ENCODE peak calls at places on chromosomes 12 and 14, in seven cellular contexts. One of them, this sample, is unnamed.

GRCh38 chr12:68402422-68402821 is 70.3 kb upstream of the MDM1 start:
- DNase-seq in astrocyte of the spinal cord: no peak
- DNase-seq in breast epithelium: no peak
- DNase-seq in OCI-LY7: no peak
- DNase-seq in sigmoid colon: no peak
- DNase-seq in Peyer's patch: no peak
- DNase-seq in neural crest cell: no peak
- DNase-seq in this sample: no peak

GRCh38 chr14:78188882-78189281 is 18.7 kb downstream of the NRXN3 start:
- DNase-seq in OCI-LY7: no peak
- DNase-seq in sigmoid colon: no peak
- DNase-seq in neural crest cell: no peak
- DNase-seq in breast epithelium: no peak
- DNase-seq in Peyer's patch: no peak
- DNase-seq in astrocyte of the spinal cord: no peak
- DNase-seq in this sample: no peak

GRCh38 chr14:53596845-53597525 is 359.6 kb downstream of the BMP4 start:
- DNase-seq in sigmoid colon: no peak
- DNase-seq in neural crest cell: no peak
- DNase-seq in Peyer's patch: no peak
- DNase-seq in OCI-LY7: no peak
- DNase-seq in breast epithelium: no peak
- DNase-seq in astrocyte of the spinal cord: peak; percentile 18
- DNase-seq in this sample: no peak

GRCh38 chr14:97634786-97635185 is 837.6 kb downstream of the VRK1 start:
- DNase-seq in OCI-LY7: no peak
- DNase-seq in sigmoid colon: no peak
- DNase-seq in Peyer's patch: no peak
- DNase-seq in astrocyte of the spinal cord: no peak
- DNase-seq in neural crest cell: no peak
- DNase-seq in breast epithelium: no peak
- DNase-seq in this sample: no peak

GRCh38 chr12:82474798-82475184 is 116.5 kb downstream of the METTL25 start:
- DNase-seq in neural crest cell: no peak
- DNase-seq in breast epithelium: no peak
- DNase-seq in astrocyte of the spinal cord: peak; percentile 46
- DNase-seq in sigmoid colon: no peak
- DNase-seq in Peyer's patch: no peak
- DNase-seq in OCI-LY7: no peak
- DNase-seq in this sample: no peak

GRCh38 chr14:99436247-99437180 is 44.1 kb downstream of the SETD3 start:
- DNase-seq in breast epithelium: no peak
- DNase-seq in astrocyte of the spinal cord: peak; percentile 28
- DNase-seq in neural crest cell: no peak
- DNase-seq in sigmoid colon: no peak
- DNase-seq in Peyer's patch: no peak
- DNase-seq in OCI-LY7: no peak
- DNase-seq in this sample: no peak

GRCh38 chr12:54653025-54653424 is 4.9 kb upstream of the DCD start:
- DNase-seq in astrocyte of the spinal cord: no peak
- DNase-seq in Peyer's patch: no peak
- DNase-seq in sigmoid colon: no peak
- DNase-seq in breast epithelium: no peak
- DNase-seq in neural crest cell: no peak
- DNase-seq in OCI-LY7: no peak
- DNase-seq in this sample: no peak

GRCh38 chr12:119803391-119803791 is 73.7 kb downstream of the CIT start:
- DNase-seq in Peyer's patch: no peak
- DNase-seq in sigmoid colon: no peak
- DNase-seq in neural crest cell: peak; percentile 30
- DNase-seq in breast epithelium: no peak
- DNase-seq in OCI-LY7: no peak
- DNase-seq in astrocyte of the spinal cord: peak; percentile 73
- DNase-seq in this sample: no peak

GRCh38 chr12:120674172-120674571 is 12.8 kb upstream of the MLEC start:
- DNase-seq in astrocyte of the spinal cord: no peak
- DNase-seq in neural crest cell: no peak
- DNase-seq in OCI-LY7: peak; percentile 72
- DNase-seq in breast epithelium: no peak
- DNase-seq in sigmoid colon: no peak
- DNase-seq in Peyer's patch: no peak
- DNase-seq in this sample: no peak

GRCh38 chr12:109888179-109889020 is 8.1 kb upstream of the GLTP start:
- DNase-seq in Peyer's patch: no peak
- DNase-seq in astrocyte of the spinal cord: peak; percentile 89
- DNase-seq in OCI-LY7: peak; percentile 69
- DNase-seq in neural crest cell: no peak
- DNase-seq in sigmoid colon: no peak
- DNase-seq in breast epithelium: no peak
- DNase-seq in this sample: peak; percentile 37

GRCh38 chr12:116171549-116171948 is 105.9 kb downstream of the MED13L start:
- DNase-seq in astrocyte of the spinal cord: peak; percentile 50
- DNase-seq in sigmoid colon: no peak
- DNase-seq in neural crest cell: no peak
- DNase-seq in Peyer's patch: no peak
- DNase-seq in breast epithelium: no peak
- DNase-seq in OCI-LY7: no peak
- DNase-seq in this sample: no peak

GRCh38 chr12:32047357-32047828 is 59.3 kb upstream of the BICD1 start:
- DNase-seq in neural crest cell: no peak
- DNase-seq in astrocyte of the spinal cord: no peak
- DNase-seq in sigmoid colon: no peak
- DNase-seq in breast epithelium: no peak
- DNase-seq in Peyer's patch: no peak
- DNase-seq in OCI-LY7: no peak
- DNase-seq in this sample: no peak

GRCh38 chr12:50055831-50056628 is 1.4 kb upstream of the ASIC1 start:
- DNase-seq in OCI-LY7: peak; percentile 71
- DNase-seq in astrocyte of the spinal cord: peak; percentile 60
- DNase-seq in sigmoid colon: no peak
- DNase-seq in Peyer's patch: peak; percentile 71
- DNase-seq in breast epithelium: peak; percentile 26
- DNase-seq in neural crest cell: peak; percentile 41
- DNase-seq in this sample: no peak

GRCh38 chr12:121009744-121010143 is 6.5 kb downstream of the C12orf43 start:
- DNase-seq in astrocyte of the spinal cord: peak; percentile 33
- DNase-seq in sigmoid colon: no peak
- DNase-seq in neural crest cell: peak; percentile 14
- DNase-seq in OCI-LY7: peak; percentile 31
- DNase-seq in Peyer's patch: peak; percentile 82
- DNase-seq in breast epithelium: no peak
- DNase-seq in this sample: no peak

GRCh38 chr12:42607584-42607984 is 18.0 kb upstream of the PRICKLE1 start:
- DNase-seq in astrocyte of the spinal cord: no peak
- DNase-seq in sigmoid colon: no peak
- DNase-seq in breast epithelium: no peak
- DNase-seq in OCI-LY7: no peak
- DNase-seq in neural crest cell: no peak
- DNase-seq in Peyer's patch: no peak
- DNase-seq in this sample: no peak

GRCh38 chr12:69068431-69068830 is 135.5 kb upstream of the CPM start:
- DNase-seq in neural crest cell: no peak
- DNase-seq in breast epithelium: no peak
- DNase-seq in Peyer's patch: peak; percentile 75
- DNase-seq in sigmoid colon: no peak
- DNase-seq in OCI-LY7: no peak
- DNase-seq in astrocyte of the spinal cord: peak; percentile 53
- DNase-seq in this sample: no peak

GRCh38 chr12:90166671-90167070 is 458.0 kb upstream of the ATP2B1 start:
- DNase-seq in OCI-LY7: no peak
- DNase-seq in Peyer's patch: no peak
- DNase-seq in astrocyte of the spinal cord: no peak
- DNase-seq in sigmoid colon: no peak
- DNase-seq in neural crest cell: no peak
- DNase-seq in breast epithelium: no peak
- DNase-seq in this sample: no peak

GRCh38 chr14:95269493-95269892 is 50.2 kb downstream of the CLMN start:
- DNase-seq in breast epithelium: peak; percentile 16
- DNase-seq in astrocyte of the spinal cord: no peak
- DNase-seq in Peyer's patch: peak; percentile 32
- DNase-seq in sigmoid colon: no peak
- DNase-seq in OCI-LY7: no peak
- DNase-seq in neural crest cell: no peak
- DNase-seq in this sample: no peak

GRCh38 chr12:95956557-95957145 is 13.5 kb downstream of the AMDHD1 start:
- DNase-seq in Peyer's patch: no peak
- DNase-seq in sigmoid colon: no peak
- DNase-seq in neural crest cell: no peak
- DNase-seq in astrocyte of the spinal cord: no peak
- DNase-seq in OCI-LY7: no peak
- DNase-seq in breast epithelium: no peak
- DNase-seq in this sample: no peak

GRCh38 chr14:51884086-51884927 is 23.9 kb downstream of the GNG2 start:
- DNase-seq in Peyer's patch: no peak
- DNase-seq in neural crest cell: no peak
- DNase-seq in OCI-LY7: no peak
- DNase-seq in breast epithelium: no peak
- DNase-seq in sigmoid colon: no peak
- DNase-seq in astrocyte of the spinal cord: peak; percentile 72
- DNase-seq in this sample: no peak

GRCh38 chr12:128920468-128920867 is 67.2 kb downstream of the GLT1D1 start:
- DNase-seq in OCI-LY7: no peak
- DNase-seq in neural crest cell: no peak
- DNase-seq in sigmoid colon: no peak
- DNase-seq in Peyer's patch: no peak
- DNase-seq in breast epithelium: peak; percentile 27
- DNase-seq in astrocyte of the spinal cord: no peak
- DNase-seq in this sample: no peak

GRCh38 chr12:7242176-7243101 is 53.0 kb downstream of the PEX5 start:
- DNase-seq in OCI-LY7: no peak
- DNase-seq in breast epithelium: no peak
- DNase-seq in neural crest cell: no peak
- DNase-seq in astrocyte of the spinal cord: no peak
- DNase-seq in Peyer's patch: no peak
- DNase-seq in sigmoid colon: no peak
- DNase-seq in this sample: no peak

GRCh38 chr14:34365309-34365915 is 96.6 kb downstream of the SPTSSA start:
- DNase-seq in breast epithelium: no peak
- DNase-seq in astrocyte of the spinal cord: peak; percentile 54
- DNase-seq in neural crest cell: no peak
- DNase-seq in OCI-LY7: no peak
- DNase-seq in sigmoid colon: no peak
- DNase-seq in Peyer's patch: no peak
- DNase-seq in this sample: no peak

GRCh38 chr12:112352921-112353320 is 29.3 kb downstream of the HECTD4 start:
- DNase-seq in OCI-LY7: no peak
- DNase-seq in neural crest cell: no peak
- DNase-seq in breast epithelium: no peak
- DNase-seq in Peyer's patch: no peak
- DNase-seq in sigmoid colon: no peak
- DNase-seq in astrocyte of the spinal cord: no peak
- DNase-seq in this sample: no peak

GRCh38 chr14:98223106-98223505 is 1048.9 kb downstream of the BCL11B start:
- DNase-seq in breast epithelium: no peak
- DNase-seq in neural crest cell: no peak
- DNase-seq in astrocyte of the spinal cord: no peak
- DNase-seq in Peyer's patch: no peak
- DNase-seq in OCI-LY7: no peak
- DNase-seq in sigmoid colon: no peak
- DNase-seq in this sample: no peak

GRCh38 chr12:126210448-126210847 is 1145.2 kb downstream of the AACS start:
- DNase-seq in neural crest cell: no peak
- DNase-seq in sigmoid colon: no peak
- DNase-seq in Peyer's patch: no peak
- DNase-seq in astrocyte of the spinal cord: no peak
- DNase-seq in OCI-LY7: no peak
- DNase-seq in breast epithelium: no peak
- DNase-seq in this sample: no peak
- TF ChIP-seq CTCF in neural crest cell: no peak
- TF ChIP-seq CTCF in sigmoid colon: no peak
- TF ChIP-seq CTCF in Peyer's patch: no peak
- TF ChIP-seq CTCF in astrocyte of the spinal cord: no peak
- TF ChIP-seq CTCF in OCI-LY7: no peak
- TF ChIP-seq CTCF in breast epithelium: no peak
- TF ChIP-seq CTCF in this sample: no peak

DNA sequence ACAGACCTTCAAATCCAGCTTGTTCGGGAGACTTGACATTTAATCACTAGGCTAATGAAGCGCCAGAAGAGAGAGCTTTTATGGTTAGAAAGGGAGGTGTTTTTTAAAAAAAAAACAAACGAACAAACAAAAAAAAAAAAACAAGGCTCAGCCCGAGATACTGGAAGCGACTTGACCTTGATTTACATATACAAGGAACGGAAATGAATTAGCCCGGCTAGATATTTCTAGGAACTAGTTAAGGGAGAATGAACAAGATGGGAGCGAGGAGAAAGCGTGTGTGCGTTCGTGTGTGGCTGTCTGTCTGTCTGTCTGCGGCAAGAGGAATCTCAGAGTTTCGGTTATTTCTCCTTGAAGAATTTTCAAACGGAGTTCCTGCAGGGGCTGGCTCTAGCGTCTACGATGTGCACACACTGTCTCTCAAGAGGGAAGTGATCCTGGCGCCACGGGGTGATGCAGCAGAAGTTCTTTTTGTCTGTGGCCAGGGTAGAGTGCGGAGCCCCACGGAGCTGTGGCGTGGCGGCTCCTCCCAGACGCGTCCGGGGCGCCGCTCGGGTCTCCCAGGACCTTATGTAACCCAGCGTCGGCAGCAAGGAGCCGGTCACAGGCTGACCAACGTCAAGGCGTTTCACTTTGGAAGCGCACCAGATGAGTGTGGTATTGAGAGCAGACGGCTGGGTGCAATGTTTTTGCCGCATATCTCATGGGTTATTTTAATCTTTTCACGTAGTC is 18.8 kb downstream of the SOCS2 start:
- DNase-seq in breast epithelium: peak; percentile 53
- DNase-seq in sigmoid colon: peak; percentile 94
- DNase-seq in OCI-LY7: peak; percentile 38
- DNase-seq in astrocyte of the spinal cord: peak; percentile 89
- DNase-seq in Peyer's patch: peak; percentile 85
- DNase-seq in neural crest cell: peak; percentile 26
- DNase-seq in this sample: peak; percentile 36
- TF ChIP-seq CTCF in breast epithelium: no peak
- TF ChIP-seq CTCF in sigmoid colon: no peak
- TF ChIP-seq CTCF in OCI-LY7: no peak
- TF ChIP-seq CTCF in astrocyte of the spinal cord: no peak
- TF ChIP-seq CTCF in Peyer's patch: no peak
- TF ChIP-seq CTCF in neural crest cell: no peak
- TF ChIP-seq CTCF in this sample: no peak

DNA sequence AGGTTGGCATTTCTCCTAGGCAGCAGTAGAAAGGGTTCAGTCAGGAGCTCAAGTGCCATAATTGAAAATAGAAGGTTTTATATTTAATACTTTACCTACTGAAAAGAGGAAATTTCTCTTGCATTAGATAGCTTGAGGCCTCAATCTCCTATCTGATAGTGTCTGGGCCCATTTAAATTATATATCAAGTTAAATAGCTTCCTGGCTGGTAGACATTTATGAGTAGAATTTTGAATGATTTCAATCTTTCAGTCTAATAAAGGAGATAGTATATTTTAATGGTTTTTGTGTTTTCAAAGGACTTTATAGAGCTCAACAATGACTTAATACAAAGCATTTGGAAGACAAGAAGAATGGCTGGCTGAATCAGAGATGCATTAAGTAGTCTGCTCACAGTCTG is 974.0 kb downstream of the TMTC2 start:
- DNase-seq in breast epithelium: no peak
- DNase-seq in astrocyte of the spinal cord: no peak
- DNase-seq in sigmoid colon: no peak
- DNase-seq in neural crest cell: no peak
- DNase-seq in OCI-LY7: no peak
- DNase-seq in Peyer's patch: no peak
- DNase-seq in this sample: no peak
- TF ChIP-seq CTCF in breast epithelium: no peak
- TF ChIP-seq CTCF in astrocyte of the spinal cord: no peak
- TF ChIP-seq CTCF in sigmoid colon: no peak
- TF ChIP-seq CTCF in neural crest cell: no peak
- TF ChIP-seq CTCF in OCI-LY7: no peak
- TF ChIP-seq CTCF in Peyer's patch: no peak
- TF ChIP-seq CTCF in this sample: no peak

GRCh38 chr12:2118061-2118460 is 65.3 kb downstream of the CACNA1C start:
- DNase-seq in sigmoid colon: peak; percentile 64
- DNase-seq in breast epithelium: no peak
- DNase-seq in OCI-LY7: peak; percentile 12
- DNase-seq in Peyer's patch: no peak
- DNase-seq in astrocyte of the spinal cord: no peak
- DNase-seq in neural crest cell: no peak
- DNase-seq in this sample: no peak
- TF ChIP-seq CTCF in sigmoid colon: no peak
- TF ChIP-seq CTCF in breast epithelium: no peak
- TF ChIP-seq CTCF in OCI-LY7: peak; percentile 50
- TF ChIP-seq CTCF in Peyer's patch: no peak
- TF ChIP-seq CTCF in astrocyte of the spinal cord: no peak
- TF ChIP-seq CTCF in neural crest cell: no peak
- TF ChIP-seq CTCF in this sample: no peak